ENCODE peak calls at places on chromosomes 1 and 21, in five cellular contexts. J is uterus, P is HCT116, U is H54, D is sigmoid colon. A is an unnamed sample.

GRCh38 chr1:12618661-12619395 is 818 bp upstream of the DHRS3 start:
- DNase-seq in J (peak), D (peak), U (peak), P (peak), A (peak)

GRCh38 chr1:65177457-65177856 is 29.5 kb downstream of the AK4 start:
- DNase-seq in U (peak), D (no peak), J (no peak), P (peak), A (no peak)

GRCh38 chr1:115179397-115179835 is 90.1 kb upstream of the TSPAN2 start:
- DNase-seq in U (peak), J (no peak), D (no peak), P (peak), A (peak)

GRCh38 chr1:205923663-205924435 is 19.4 kb downstream of the SLC26A9 start:
- DNase-seq in P (no peak), D (peak), U (no peak), J (no peak), A (no peak)

GRCh38 chr1:41918450-41919043 is at the start of gene HIVEP3:
- DNase-seq in D (no peak), U (peak), P (no peak), J (no peak), A (no peak)

GRCh38 chr1:19113362-19114092 is 96.5 kb downstream of the UBR4 start:
- DNase-seq in D (no peak), J (no peak), P (peak), U (peak), A (peak)

GRCh38 chr1:64266941-64267340 is 63.5 kb downstream of the UBE2U start:
- DNase-seq in J (no peak), P (no peak), D (no peak), U (no peak), A (no peak)

GRCh38 chr21:46316708-46317324 is 6.9 kb downstream of the C21orf58 start:
- DNase-seq in U (no peak), D (no peak), J (no peak), P (no peak), A (no peak)

GRCh38 chr1:98232678-98233077 is 311.8 kb upstream of the DPYD start:
- DNase-seq in P (no peak), J (no peak), U (no peak), D (no peak), A (no peak)

GRCh38 chr1:112332751-112333150 is 63.3 kb upstream of the CTTNBP2NL start:
- DNase-seq in J (no peak), P (no peak), U (no peak), D (no peak), A (no peak)

GRCh38 chr1:228814091-228814610 is 78.9 kb downstream of the RHOU start:
- DNase-seq in P (no peak), U (no peak), D (no peak), J (no peak), A (no peak)

GRCh38 chr1:115764541-115764940 is 4.0 kb downstream of the CASQ2 start:
- DNase-seq in J (no peak), U (no peak), D (no peak), P (peak), A (peak)

GRCh38 chr21:29403922-29404538 is 105.3 kb downstream of the BACH1 start:
- DNase-seq in P (no peak), U (no peak), J (no peak), D (no peak), A (peak)

GRCh38 chr1:147613506-147613905 is 56.8 kb downstream of the ACP6 start:
- DNase-seq in P (no peak), U (no peak), D (no peak), J (no peak), A (no peak)

GRCh38 chr1:28354121-28354520 is 15.4 kb upstream of the PHACTR4 start:
- DNase-seq in J (no peak), D (no peak), U (no peak), P (no peak), A (no peak)

GRCh38 chr1:40305451-40305850 is 11.6 kb downstream of the COL9A2 start:
- DNase-seq in U (no peak), D (no peak), P (no peak), J (no peak), A (peak)

GRCh38 chr1:238111521-238111920 is 220.8 kb upstream of the ZP4 start:
- DNase-seq in D (no peak), U (no peak), J (no peak), P (no peak), A (no peak)

GRCh38 chr1:33244143-33244808 is 12.0 kb upstream of the ZNF362 start:
- DNase-seq in U (no peak), D (no peak), P (no peak), J (no peak), A (no peak)

GRCh38 chr1:107993920-107994319 is 28.9 kb upstream of the VAV3 start:
- DNase-seq in J (no peak), U (no peak), D (no peak), P (no peak), A (no peak)

GRCh38 chr1:145981299-145981600 is 15.1 kb downstream of the TXNIP start:
- DNase-seq in D (no peak), J (peak), U (no peak), P (no peak), A (no peak)

DNA sequence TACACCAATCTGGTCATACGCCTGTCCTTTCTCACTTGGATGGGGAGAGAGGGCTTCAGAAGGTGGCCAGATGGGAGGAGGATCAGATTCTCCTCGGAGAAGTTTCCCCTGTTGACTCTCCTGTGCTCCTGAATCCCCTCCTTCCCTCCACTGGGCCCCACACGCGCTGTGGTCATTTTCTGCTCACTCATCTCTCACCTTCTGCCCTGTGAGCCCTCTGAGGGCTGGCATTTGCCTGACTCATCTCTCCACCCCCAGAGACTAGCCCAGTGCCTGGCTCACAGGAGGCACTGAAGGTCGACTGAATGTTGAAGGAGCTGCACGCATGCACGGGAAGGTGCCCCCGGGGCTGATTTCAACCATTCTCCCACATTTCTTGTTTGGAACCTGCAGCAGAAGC is 14.2 kb downstream of the ABCA4 start:
- DNase-seq in J (no peak), P (no peak), U (no peak), D (no peak), A (no peak)
- TF ChIP-seq POLR2A in J (no peak), P (no peak), U (no peak), D (no peak), A (no peak)

DNA sequence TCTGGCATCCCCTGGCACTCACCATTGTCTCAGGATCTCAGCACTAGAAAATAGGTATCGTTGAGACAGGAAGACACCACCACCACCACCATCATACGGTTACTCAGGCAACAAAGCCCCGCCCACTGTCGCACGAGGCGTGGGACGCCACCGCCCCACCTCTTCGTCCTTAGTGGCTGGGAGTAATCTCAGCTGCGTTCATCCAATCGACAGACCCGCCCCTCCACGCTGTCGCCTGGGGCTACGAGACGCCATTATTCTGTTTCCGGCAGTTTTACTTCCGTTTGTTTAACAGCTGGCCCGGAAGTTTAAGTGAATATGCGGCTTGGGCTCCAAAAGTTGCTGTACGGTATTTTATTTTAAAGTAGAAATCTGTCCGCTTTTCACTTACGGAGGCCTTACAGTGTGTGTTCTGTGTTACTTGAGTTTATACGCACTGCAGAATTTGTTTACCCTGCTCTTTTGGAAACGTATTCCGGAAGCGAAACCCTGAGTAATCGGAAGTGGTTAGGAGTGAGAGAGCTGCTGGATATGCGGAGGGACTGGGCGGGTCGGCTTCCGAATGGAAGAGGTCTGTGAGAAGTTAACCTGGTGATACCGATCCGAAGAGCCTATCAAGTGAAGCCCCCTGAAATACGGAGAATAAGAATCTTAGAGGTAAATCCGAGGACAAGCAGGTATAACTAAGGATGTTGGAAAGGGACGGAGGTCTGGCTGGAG is at the start of the genes BLZF1 and NME7:
- DNase-seq in D (peak), P (peak), J (peak), U (peak), A (peak)
- TF ChIP-seq POLR2A in D (no peak), P (no peak), J (no peak), U (peak), A (peak)

GRCh38 chr1:78003882-78004718 is 639 bp upstream of the DNAJB4 start:
- DNase-seq in U (no peak), J (peak), P (peak), D (peak), A (peak)
- TF ChIP-seq POLR2A in U (no peak), J (no peak), P (peak), D (no peak), A (no peak)

DNA sequence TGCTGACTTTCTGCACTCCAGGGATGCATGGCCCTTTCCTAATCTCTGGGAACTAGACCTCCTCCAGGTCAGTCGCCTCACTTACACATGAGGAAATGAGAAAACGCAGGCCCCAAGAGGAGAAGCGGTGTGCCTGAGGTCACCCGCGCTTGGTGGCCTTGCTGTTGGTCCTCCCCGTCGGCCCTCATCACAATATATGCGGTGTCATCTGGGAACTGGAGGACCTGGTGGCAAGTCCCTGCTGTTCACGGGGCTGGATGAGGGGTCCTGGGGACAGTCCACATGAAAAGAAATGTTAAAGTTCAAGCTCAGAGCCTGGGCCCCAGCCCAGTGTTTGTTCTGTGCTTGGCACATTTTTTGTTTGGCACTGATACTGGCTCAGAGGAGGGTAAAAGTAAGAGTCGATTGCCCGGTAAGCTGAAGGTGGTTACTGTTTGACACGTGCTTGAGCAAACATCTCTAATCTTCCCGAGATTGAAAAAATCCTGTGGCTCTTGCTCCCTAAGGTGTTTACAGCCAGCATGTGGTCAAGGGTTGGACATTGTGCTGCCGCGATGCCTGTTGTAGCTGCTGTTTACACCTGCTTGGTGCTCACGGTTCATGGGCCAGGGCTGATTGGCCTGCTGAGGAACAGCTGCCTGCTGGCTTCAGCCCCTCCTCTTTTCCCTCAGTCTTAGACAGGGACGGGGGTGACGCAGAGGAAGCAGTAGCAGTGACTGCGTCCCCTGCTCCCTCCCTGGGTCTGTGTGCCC is 5.2 kb downstream of the COQ8A start:
- DNase-seq in P (no peak), U (no peak), J (no peak), D (no peak), A (no peak)
- TF ChIP-seq POLR2A in P (no peak), U (no peak), J (no peak), D (no peak), A (no peak)

GRCh38 chr1:154999651-155000474 is 2.7 kb upstream of the ZBTB7B start:
- DNase-seq in U (no peak), D (no peak), P (no peak), J (no peak), A (peak)

GRCh38 chr1:155001688-155002474 is 721 bp upstream of the ZBTB7B start:
- DNase-seq in J (peak), D (peak), P (peak), U (peak), A (peak)

GRCh38 chr1:155001438-155001687 is 1.2 kb upstream of the ZBTB7B start:
- DNase-seq in D (no peak), U (no peak), P (no peak), J (no peak), A (no peak)

GRCh38 chr1:155000475-155000724 is 2.2 kb upstream of the ZBTB7B start:
- DNase-seq in J (no peak), U (no peak), P (no peak), D (no peak), A (no peak)

GRCh38 chr1:155000725-155001437 is 1.7 kb upstream of the ZBTB7B start:
- DNase-seq in P (peak), J (peak), D (peak), U (peak), A (peak)
- TF ChIP-seq POLR2A in P (peak), J (peak), D (peak), U (no peak), A (peak)

GRCh38 chr1:54804471-54805132 is 3.5 kb upstream of the TTC22 start:
- DNase-seq in U (no peak), D (peak), J (no peak), P (no peak), A (no peak)
- TF ChIP-seq POLR2A in U (no peak), D (no peak), J (no peak), P (no peak), A (no peak)

GRCh38 chr21:39451332-39452206 is at the start of gene SH3BGR:
- DNase-seq in U (no peak), D (peak), J (no peak), P (no peak), A (no peak)

GRCh38 chr21:39447264-39447663 is 1.7 kb upstream of the LCA5L start:
- DNase-seq in D (no peak), J (no peak), U (no peak), P (no peak), A (no peak)

GRCh38 chr21:39441502-39442475 is 3.8 kb downstream of the LCA5L start:
- DNase-seq in J (no peak), D (no peak), U (peak), P (peak), A (peak)

GRCh38 chr21:39444406-39445145 is 1.0 kb downstream of the LCA5L start:
- DNase-seq in J (peak), U (peak), P (no peak), D (no peak), A (no peak)

DNA sequence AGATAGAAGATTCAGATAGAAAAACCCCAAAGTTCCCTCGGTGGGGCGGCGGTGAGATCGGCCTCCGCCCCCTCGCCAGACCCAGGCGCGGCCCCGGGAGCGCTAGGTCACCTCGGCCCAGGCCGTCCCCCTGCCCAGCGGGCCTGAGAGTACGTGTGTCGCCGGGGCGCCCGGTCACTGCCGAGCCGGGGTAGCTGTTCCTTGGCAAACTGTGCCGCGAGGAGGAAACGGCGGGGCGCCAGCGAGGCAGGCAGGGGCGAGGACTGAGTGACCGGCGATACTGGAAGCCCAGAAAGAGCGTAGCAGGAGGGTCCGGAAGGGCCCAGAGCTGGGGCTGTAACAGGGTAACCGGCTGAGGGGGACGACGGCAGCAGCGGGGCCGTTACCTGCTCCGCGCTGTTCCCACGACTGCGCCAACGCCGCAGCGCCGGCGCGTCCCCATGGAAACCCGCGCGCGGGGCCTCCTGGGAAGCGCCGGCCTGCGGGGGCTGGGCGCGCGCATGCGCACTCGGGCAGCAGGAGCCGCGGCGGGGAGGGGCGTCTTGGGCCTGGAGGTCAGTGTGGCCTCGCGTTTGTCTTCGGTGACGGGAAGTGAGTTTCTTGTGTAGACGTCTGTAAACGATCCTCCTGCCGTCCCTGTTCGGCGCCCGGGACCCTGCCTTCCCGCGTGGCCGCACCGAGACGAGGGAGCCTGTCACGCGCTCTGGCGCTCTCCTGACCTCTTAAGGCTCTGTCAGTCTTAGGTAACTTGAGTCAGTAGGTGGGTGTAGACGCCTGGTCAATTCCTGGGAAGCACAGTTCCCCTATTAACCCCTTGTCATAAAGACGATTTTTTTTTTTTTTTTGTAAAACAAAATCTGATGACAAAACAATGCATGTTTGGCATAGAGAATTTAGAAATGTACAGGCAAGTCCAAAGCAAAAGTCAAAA is at the start of gene LCA5L:
- DNase-seq in J (peak), P (peak), U (peak), D (peak), A (peak)
- TF ChIP-seq POLR2A in J (peak), P (peak), U (peak), D (peak), A (peak)